ENCODE peak calls at places on chromosomes 5 and 9, in five cellular contexts. One of them, this sample, is unnamed.

GRCh38 chr5:99019812-99020697 is 91.2 kb upstream of the CHD1 start:
- DNase-seq in IMR-90: peak
- DNase-seq in neuronal stem cell: no peak
- DNase-seq in mesendoderm: no peak
- DNase-seq in H9: no peak
- DNase-seq in this sample: peak

GRCh38 chr5:137492321-137492720 is 6.8 kb downstream of the SPOCK1 start:
- DNase-seq in H9: no peak
- DNase-seq in IMR-90: peak
- DNase-seq in neuronal stem cell: no peak
- DNase-seq in mesendoderm: no peak
- DNase-seq in this sample: no peak

GRCh38 chr5:95403996-95404395 is 12.8 kb downstream of the FAM81B start:
- DNase-seq in IMR-90: no peak
- DNase-seq in H9: no peak
- DNase-seq in neuronal stem cell: no peak
- DNase-seq in mesendoderm: no peak
- DNase-seq in this sample: no peak

GRCh38 chr5:10985711-10986110 is 224.7 kb upstream of the DAP start:
- DNase-seq in IMR-90: no peak
- DNase-seq in H9: no peak
- DNase-seq in mesendoderm: no peak
- DNase-seq in neuronal stem cell: no peak
- DNase-seq in this sample: no peak

GRCh38 chr5:171450423-171451246 is 31.2 kb downstream of the FGF18 start:
- DNase-seq in mesendoderm: peak
- DNase-seq in H9: peak
- DNase-seq in neuronal stem cell: peak
- DNase-seq in IMR-90: peak
- DNase-seq in this sample: peak

GRCh38 chr5:126808619-126809018 is 31.7 kb downstream of the LMNB1 start:
- DNase-seq in H9: no peak
- DNase-seq in IMR-90: peak
- DNase-seq in mesendoderm: no peak
- DNase-seq in neuronal stem cell: peak
- DNase-seq in this sample: peak

GRCh38 chr9:94872921-94873511 is 146.5 kb downstream of the AOPEP start:
- DNase-seq in H9: no peak
- DNase-seq in IMR-90: no peak
- DNase-seq in mesendoderm: no peak
- DNase-seq in neuronal stem cell: no peak
- DNase-seq in this sample: no peak

GRCh38 chr5:127196042-127196441 is 94.6 kb upstream of the MEGF10 start:
- DNase-seq in H9: no peak
- DNase-seq in IMR-90: no peak
- DNase-seq in neuronal stem cell: no peak
- DNase-seq in mesendoderm: no peak
- DNase-seq in this sample: no peak

GRCh38 chr5:7663808-7664207 is 187.1 kb downstream of the CFAP90 start:
- DNase-seq in IMR-90: no peak
- DNase-seq in H9: no peak
- DNase-seq in neuronal stem cell: no peak
- DNase-seq in mesendoderm: no peak
- DNase-seq in this sample: no peak

GRCh38 chr9:116639251-116639741 is 47.8 kb upstream of the TRIM32 start:
- DNase-seq in IMR-90: peak
- DNase-seq in neuronal stem cell: no peak
- DNase-seq in H9: no peak
- DNase-seq in mesendoderm: no peak
- DNase-seq in this sample: peak

GRCh38 chr9:91536211-91536691 is 112.6 kb upstream of the NFIL3 start:
- DNase-seq in mesendoderm: peak
- DNase-seq in neuronal stem cell: no peak
- DNase-seq in H9: no peak
- DNase-seq in IMR-90: peak
- DNase-seq in this sample: peak

GRCh38 chr9:93951655-93952118 is 3.5 kb downstream of the BARX1 start:
- DNase-seq in H9: peak
- DNase-seq in IMR-90: no peak
- DNase-seq in mesendoderm: no peak
- DNase-seq in neuronal stem cell: no peak
- DNase-seq in this sample: no peak

GRCh38 chr5:35159370-35159742 is 70.9 kb downstream of the PRLR start:
- DNase-seq in mesendoderm: peak
- DNase-seq in H9: peak
- DNase-seq in neuronal stem cell: no peak
- DNase-seq in IMR-90: peak
- DNase-seq in this sample: peak

GRCh38 chr9:4435197-4435596 is 55.1 kb upstream of the SLC1A1 start:
- DNase-seq in mesendoderm: peak
- DNase-seq in IMR-90: peak
- DNase-seq in neuronal stem cell: no peak
- DNase-seq in H9: no peak
- DNase-seq in this sample: peak

GRCh38 chr5:72386639-72387038 is 66.5 kb downstream of the PTCD2 start:
- DNase-seq in neuronal stem cell: no peak
- DNase-seq in IMR-90: no peak
- DNase-seq in mesendoderm: no peak
- DNase-seq in H9: no peak
- DNase-seq in this sample: no peak

GRCh38 chr9:132673355-132673754 is 3.1 kb downstream of the GTF3C4 start:
- DNase-seq in H9: peak
- DNase-seq in neuronal stem cell: no peak
- DNase-seq in IMR-90: peak
- DNase-seq in mesendoderm: peak
- DNase-seq in this sample: peak

GRCh38 chr5:92861531-92862285 is 719.3 kb downstream of the NR2F1-AS1 start:
- DNase-seq in IMR-90: no peak
- DNase-seq in mesendoderm: no peak
- DNase-seq in neuronal stem cell: no peak
- DNase-seq in H9: no peak
- DNase-seq in this sample: no peak

GRCh38 chr5:9423611-9424010 is 122.3 kb downstream of the SEMA5A start:
- DNase-seq in mesendoderm: peak
- DNase-seq in H9: no peak
- DNase-seq in neuronal stem cell: no peak
- DNase-seq in IMR-90: peak
- DNase-seq in this sample: peak

GRCh38 chr5:160165137-160166068 is 46.2 kb upstream of the PWWP2A start:
- DNase-seq in H9: peak
- DNase-seq in mesendoderm: peak
- DNase-seq in IMR-90: peak
- DNase-seq in neuronal stem cell: peak
- DNase-seq in this sample: peak

GRCh38 chr5:158639876-158640570 is 459.7 kb downstream of the EBF1 start:
- DNase-seq in neuronal stem cell: no peak
- DNase-seq in H9: no peak
- DNase-seq in IMR-90: peak
- DNase-seq in mesendoderm: no peak
- DNase-seq in this sample: no peak

GRCh38 chr9:133658442-133659431 is 22.6 kb downstream of the DBH start:
- DNase-seq in IMR-90: peak
- DNase-seq in mesendoderm: peak
- DNase-seq in H9: no peak
- DNase-seq in neuronal stem cell: peak
- DNase-seq in this sample: peak

GRCh38 chr9:134323741-134324358 is 2.4 kb upstream of the RXRA start:
- DNase-seq in mesendoderm: peak
- DNase-seq in H9: no peak
- DNase-seq in neuronal stem cell: no peak
- DNase-seq in IMR-90: no peak
- DNase-seq in this sample: peak

GRCh38 chr9:133102190-133103021 is 18.6 kb downstream of the RALGDS start:
- DNase-seq in neuronal stem cell: no peak
- DNase-seq in IMR-90: no peak
- DNase-seq in H9: no peak
- DNase-seq in mesendoderm: no peak
- DNase-seq in this sample: no peak

GRCh38 chr9:138059196-138059595 is 181.6 kb downstream of the CACNA1B start:
- DNase-seq in H9: no peak
- DNase-seq in neuronal stem cell: no peak
- DNase-seq in IMR-90: no peak
- DNase-seq in mesendoderm: no peak
- DNase-seq in this sample: no peak

GRCh38 chr5:136626531-136626930 is 261.2 kb upstream of the TRPC7 start:
- DNase-seq in H9: no peak
- DNase-seq in IMR-90: no peak
- DNase-seq in neuronal stem cell: no peak
- DNase-seq in mesendoderm: no peak
- DNase-seq in this sample: no peak

GRCh38 chr5:58262226-58262625 is 197.7 kb downstream of the PLK2 start:
- DNase-seq in neuronal stem cell: no peak
- DNase-seq in H9: no peak
- DNase-seq in IMR-90: peak
- DNase-seq in mesendoderm: no peak
- DNase-seq in this sample: no peak

GRCh38 chr9:137087409-137087925 is 682 bp downstream of the MAN1B1 start:
- DNase-seq in neuronal stem cell: no peak
- DNase-seq in mesendoderm: no peak
- DNase-seq in H9: no peak
- DNase-seq in IMR-90: no peak
- DNase-seq in this sample: peak

GRCh38 chr9:107190031-107190935 is 92.8 kb upstream of the RAD23B start:
- DNase-seq in H9: no peak
- DNase-seq in neuronal stem cell: no peak
- DNase-seq in mesendoderm: peak
- DNase-seq in IMR-90: peak
- DNase-seq in this sample: peak

GRCh38 chr9:34114436-34114835 is 12.1 kb downstream of the DCAF12 start:
- DNase-seq in neuronal stem cell: no peak
- DNase-seq in H9: no peak
- DNase-seq in mesendoderm: no peak
- DNase-seq in IMR-90: no peak
- DNase-seq in this sample: no peak

GRCh38 chr9:84862786-84863185 is 193.3 kb downstream of the NTRK2 start:
- DNase-seq in mesendoderm: peak
- DNase-seq in IMR-90: no peak
- DNase-seq in neuronal stem cell: no peak
- DNase-seq in H9: peak
- DNase-seq in this sample: peak

GRCh38 chr9:3359778-3360177 is 166.0 kb downstream of the RFX3 start:
- DNase-seq in IMR-90: no peak
- DNase-seq in H9: no peak
- DNase-seq in neuronal stem cell: no peak
- DNase-seq in mesendoderm: no peak
- DNase-seq in this sample: no peak

GRCh38 chr5:133363807-133364587 is 248.3 kb downstream of the FSTL4 start:
- DNase-seq in neuronal stem cell: no peak
- DNase-seq in H9: no peak
- DNase-seq in IMR-90: no peak
- DNase-seq in mesendoderm: no peak
- DNase-seq in this sample: no peak

DNA sequence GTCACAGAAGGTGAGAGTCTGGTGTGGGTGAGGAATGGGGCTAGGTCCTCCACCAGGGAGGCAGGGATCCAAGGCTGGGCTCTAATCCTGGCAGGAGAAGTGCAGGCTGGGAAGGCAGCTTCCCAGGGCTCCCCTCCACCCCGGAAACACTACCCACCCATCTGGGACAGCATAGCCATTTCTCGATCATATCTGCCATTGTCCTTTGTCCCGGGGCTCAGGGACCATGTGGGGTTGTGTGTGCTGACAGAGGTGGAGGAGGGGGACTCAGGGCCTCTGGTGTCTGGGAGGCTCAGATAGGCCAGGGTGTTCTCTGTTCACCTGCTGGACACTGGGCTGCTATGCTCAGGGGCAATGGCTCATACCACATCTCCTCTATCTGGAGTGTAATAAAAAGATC is 32.2 kb upstream of the STRBP start:
- DNase-seq in IMR-90: no peak
- DNase-seq in neuronal stem cell: no peak
- DNase-seq in H9: no peak
- DNase-seq in mesendoderm: no peak
- DNase-seq in this sample: no peak
- H4K8ac ChIP-seq in IMR-90: no peak
- H4K8ac ChIP-seq in neuronal stem cell: no peak
- H4K8ac ChIP-seq in H9: no peak
- H4K8ac ChIP-seq in mesendoderm: no peak
- H4K8ac ChIP-seq in this sample: no peak

DNA sequence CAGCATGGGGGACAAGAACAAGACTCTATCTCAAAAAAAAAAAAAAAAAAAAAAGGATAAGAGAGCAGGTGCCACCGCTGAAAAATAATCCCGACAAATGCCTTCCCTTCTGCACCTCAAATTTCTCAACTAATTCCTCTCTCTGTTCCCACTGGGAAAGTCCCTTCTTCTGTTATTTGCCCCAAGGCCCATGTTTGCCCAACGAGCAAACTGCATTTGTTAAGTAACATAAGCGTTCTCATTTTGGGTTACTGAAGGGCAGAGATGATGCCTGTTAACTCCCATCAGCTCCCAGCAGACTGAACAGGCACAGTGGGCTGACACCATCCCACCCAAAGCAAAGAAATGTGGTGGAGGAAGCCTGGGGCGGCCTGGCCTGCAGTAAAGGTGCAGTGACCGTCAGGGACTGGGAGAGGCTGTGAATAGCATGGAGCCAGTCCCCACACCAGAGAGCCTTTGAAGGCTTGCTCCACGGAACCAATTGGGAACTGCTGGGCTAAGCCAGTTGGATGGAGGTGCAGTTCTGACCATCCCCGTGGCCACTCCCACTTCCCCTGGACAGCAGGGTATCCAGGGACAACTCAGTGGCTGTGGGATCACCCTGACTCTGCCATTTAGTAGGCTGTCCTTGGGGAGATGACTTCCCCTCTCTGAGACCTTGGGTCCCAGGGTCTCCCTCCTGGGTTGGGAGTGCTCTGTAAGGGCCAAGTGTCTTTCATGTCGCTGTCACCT is 149.7 kb upstream of the IER5L start:
- DNase-seq in mesendoderm: no peak
- DNase-seq in H9: no peak
- DNase-seq in IMR-90: no peak
- DNase-seq in neuronal stem cell: no peak
- DNase-seq in this sample: no peak
- H2BK5ac ChIP-seq in mesendoderm: no peak
- H2BK5ac ChIP-seq in H9: no peak
- H2BK5ac ChIP-seq in IMR-90: no peak
- H2BK5ac ChIP-seq in neuronal stem cell: no peak
- H2BK5ac ChIP-seq in this sample: no peak

DNA sequence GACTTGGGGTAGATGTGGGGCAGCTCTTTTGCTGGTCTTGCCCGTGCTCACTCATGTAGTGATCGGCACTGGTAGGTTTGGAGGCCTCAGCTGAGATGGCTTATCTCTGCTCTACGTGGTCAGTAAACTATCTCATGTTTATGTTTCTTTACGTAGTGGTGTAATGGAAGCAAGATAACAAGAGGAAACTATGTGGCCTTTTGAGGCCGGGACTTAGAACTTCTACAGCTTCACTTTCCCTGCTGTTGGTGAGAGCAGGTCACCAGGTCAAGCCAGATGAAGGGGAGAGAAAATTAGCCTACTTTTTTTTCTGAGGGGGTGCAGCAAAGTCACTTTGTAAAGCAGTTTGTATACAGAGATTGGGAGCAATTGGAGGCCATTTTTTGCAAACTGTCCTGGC is 8.5 kb downstream of the FOCAD start:
- DNase-seq in mesendoderm: peak
- DNase-seq in H9: no peak
- DNase-seq in IMR-90: peak
- DNase-seq in neuronal stem cell: no peak
- DNase-seq in this sample: peak
- H3K27ac ChIP-seq in mesendoderm: no peak
- H3K27ac ChIP-seq in H9: no peak
- H3K27ac ChIP-seq in IMR-90: peak
- H3K27ac ChIP-seq in neuronal stem cell: no peak
- H3K27ac ChIP-seq in this sample: no peak

GRCh38 chr9:88991066-88992030 is at the start of gene S1PR3:
- DNase-seq in neuronal stem cell: peak
- DNase-seq in IMR-90: no peak
- DNase-seq in H9: peak
- DNase-seq in mesendoderm: peak
- DNase-seq in this sample: peak
- H4K8ac ChIP-seq in neuronal stem cell: no peak
- H4K8ac ChIP-seq in IMR-90: peak
- H4K8ac ChIP-seq in H9: peak
- H4K8ac ChIP-seq in mesendoderm: no peak
- H4K8ac ChIP-seq in this sample: peak

This sample was measured in mesenchymal stem cell.